ENCODE peak calls at places on chromosomes 5 and 9, in four cellular contexts. N, O, W and K are unnamed samples.

GRCh38 chr5:88244686-88245085 is 24.0 kb downstream of the TMEM161B start:
- DNase-seq in O (no peak), N (no peak), W (peak), K (no peak)

GRCh38 chr9:6920040-6920439 is 162.3 kb downstream of the KDM4C start:
- DNase-seq in N (no peak), W (peak), O (no peak), K (no peak)

GRCh38 chr5:178273665-178274541 is 41.3 kb upstream of the PHYKPL start:
- DNase-seq in O (no peak), N (peak), W (peak), K (no peak)

GRCh38 chr9:13857521-13857920 is 456.4 kb downstream of the NFIB start:
- DNase-seq in W (peak), O (no peak), N (no peak), K (no peak)

GRCh38 chr5:152505442-152506042 is 100.5 kb upstream of the NMUR2 start:
- DNase-seq in W (peak), O (no peak), N (no peak), K (no peak)

GRCh38 chr9:137198748-137199276 is 1.7 kb downstream of the TPRN start:
- DNase-seq in N (no peak), O (no peak), W (no peak), K (no peak)

GRCh38 chr5:8981016-8981415 is 564.9 kb downstream of the SEMA5A start:
- DNase-seq in O (no peak), N (no peak), W (no peak), K (no peak)

GRCh38 chr9:16675131-16675530 is 195.3 kb downstream of the BNC2 start:
- DNase-seq in W (peak), O (no peak), N (no peak), K (no peak)

GRCh38 chr9:78919701-78920100 is 622.8 kb downstream of the PSAT1 start:
- DNase-seq in O (no peak), W (peak), N (no peak), K (no peak)

GRCh38 chr5:43106290-43106638 is 14.4 kb upstream of the ZNF131 start:
- DNase-seq in N (no peak), O (no peak), W (no peak), K (no peak)

GRCh38 chr5:16617272-16617973 is 626 bp upstream of the RETREG1 start:
- DNase-seq in N (no peak), O (peak), W (no peak), K (no peak)

GRCh38 chr5:68304421-68305052 is 89.0 kb downstream of the PIK3R1 start:
- DNase-seq in O (no peak), N (no peak), W (no peak), K (no peak)

GRCh38 chr9:113541019-113541900 is 77.7 kb downstream of the RGS3 start:
- DNase-seq in W (peak), N (no peak), O (peak), K (peak)

GRCh38 chr9:126704157-126704941 is 90.6 kb downstream of the LMX1B start:
- DNase-seq in W (peak), N (peak), O (peak), K (no peak)

DNA sequence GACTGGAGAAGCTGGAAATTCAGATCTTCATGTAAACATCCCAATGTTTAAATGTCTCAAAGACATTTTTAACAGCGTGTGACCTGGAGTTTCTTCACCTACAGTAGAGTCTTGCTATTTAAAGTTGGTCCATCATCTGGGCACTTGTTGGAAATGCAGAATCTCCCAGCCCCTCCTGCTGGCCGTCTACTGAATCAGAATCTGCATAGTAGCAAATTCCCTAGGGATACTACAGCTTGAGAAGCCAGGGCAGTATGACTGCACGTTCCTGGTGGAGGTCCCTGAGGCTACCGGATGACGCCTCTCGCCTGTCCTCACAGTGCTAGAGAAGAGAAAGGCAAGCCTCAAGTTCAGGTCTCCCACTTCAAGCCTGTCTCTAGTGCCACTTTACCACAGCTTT is 15.7 kb downstream of the SAP30L start:
- DNase-seq in W (peak), N (no peak), O (no peak), K (no peak)
- TF ChIP-seq CTCF in W (peak), N (no peak), O (no peak), K (no peak)

GRCh38 chr5:36273809-36274526 is 27.7 kb downstream of the RANBP3L start:
- DNase-seq in O (no peak), N (no peak), W (no peak), K (no peak)
- TF ChIP-seq CTCF in O (no peak), N (no peak), W (no peak), K (no peak)

DNA sequence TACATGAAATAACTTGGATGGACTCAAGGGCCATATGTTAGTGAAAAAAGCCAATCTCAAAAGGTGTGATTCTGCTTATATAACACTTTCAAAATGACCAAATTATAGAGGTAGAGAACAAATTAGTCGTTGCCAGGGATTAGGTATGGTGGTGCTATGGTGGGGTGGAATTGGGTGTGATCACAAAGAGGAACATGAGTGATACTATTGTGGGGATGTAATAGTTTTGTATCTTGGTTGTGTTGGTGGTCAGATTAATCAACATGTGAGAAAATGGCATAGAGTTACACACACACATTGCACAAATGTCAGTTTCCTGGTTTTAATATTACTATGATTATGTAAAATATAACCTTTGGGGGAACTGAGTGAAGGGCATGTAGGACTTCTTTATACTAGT is 31.9 kb downstream of the CAMK4 start:
- DNase-seq in O (no peak), N (no peak), W (no peak), K (no peak)
- TF ChIP-seq CTCF in O (no peak), N (no peak), W (no peak), K (no peak)

DNA sequence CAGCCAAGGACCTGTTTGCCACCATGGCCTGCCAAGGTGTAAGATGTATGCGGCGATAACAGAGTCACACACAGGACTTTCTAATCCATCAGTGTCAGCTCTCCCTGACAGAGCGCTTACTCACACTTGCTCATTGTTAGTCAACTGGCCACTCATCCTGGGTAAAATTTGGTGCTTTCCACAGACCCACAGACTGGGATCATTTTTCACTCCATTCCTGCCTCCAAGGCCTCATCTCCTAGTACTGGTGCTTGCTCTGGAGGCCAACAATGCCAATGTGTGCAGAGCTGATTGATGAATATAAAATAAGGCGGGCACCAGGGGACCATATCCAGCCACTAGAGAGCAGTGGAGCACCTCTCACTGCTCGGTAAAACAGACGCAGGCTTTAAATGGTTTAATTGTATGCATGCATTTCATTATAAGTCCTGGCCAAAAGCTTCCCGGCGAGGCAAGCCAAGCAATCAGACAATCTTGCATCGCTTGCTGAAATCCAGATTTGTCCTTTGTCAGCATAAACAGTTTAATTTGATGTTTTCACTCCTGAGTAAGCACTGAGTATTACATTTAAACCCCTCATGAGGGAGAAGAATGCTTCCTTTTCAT is 22.3 kb downstream of the PSMB7 start:
- DNase-seq in N (no peak), W (peak), O (no peak), K (no peak)
- TF ChIP-seq CTCF in N (no peak), W (peak), O (no peak), K (peak)

DNA sequence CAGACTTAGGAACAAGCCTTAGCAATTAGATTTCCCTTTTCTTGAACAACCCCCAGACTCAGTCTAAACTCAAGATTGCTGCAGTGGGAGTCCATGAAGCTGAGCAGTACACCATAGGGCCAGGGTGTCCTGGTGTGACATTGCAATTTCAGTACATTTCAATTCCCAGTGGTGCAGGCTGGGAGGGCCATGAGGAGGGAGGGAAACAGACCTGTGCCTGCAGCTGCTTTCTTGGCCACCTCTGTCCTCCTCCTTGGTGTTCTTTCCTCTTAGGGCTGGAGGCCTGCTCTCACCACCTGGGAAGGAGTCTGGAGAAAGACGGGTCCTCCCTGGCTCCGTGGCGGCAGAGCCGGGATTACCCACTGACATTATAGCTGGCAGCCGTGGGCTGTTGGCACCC is 186.5 kb downstream of the SLIT3 start:
- DNase-seq in O (no peak), N (no peak), W (no peak), K (no peak)
- TF ChIP-seq CTCF in O (no peak), N (no peak), W (no peak), K (no peak)

DNA sequence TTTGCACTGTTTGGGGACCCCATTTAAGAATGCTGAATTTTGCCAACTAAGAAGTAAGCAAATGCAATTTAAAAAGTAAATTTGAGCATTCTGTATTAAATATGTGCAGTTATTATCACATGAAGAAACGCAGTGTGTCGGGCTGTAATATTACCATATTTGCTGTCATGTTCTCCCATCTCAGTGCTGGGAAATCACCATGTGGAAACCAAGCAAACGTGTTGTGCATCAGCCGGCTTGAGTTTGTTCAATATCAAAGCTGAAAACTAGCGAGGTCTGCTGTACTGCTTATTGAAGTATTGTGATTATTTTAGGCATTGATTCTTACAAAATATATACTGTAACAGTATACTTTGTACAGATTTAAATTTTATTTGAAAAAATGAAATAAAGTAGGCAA is 2.6 kb downstream of the IGIP start:
- DNase-seq in N (no peak), O (no peak), W (no peak), K (no peak)
- TF ChIP-seq CTCF in N (no peak), O (no peak), W (no peak), K (no peak)

GRCh38 chr5:139462582-139463276 is at the start of gene ECSCR:
- DNase-seq in O (peak), N (no peak), W (peak), K (no peak)
- TF ChIP-seq CTCF in O (no peak), N (no peak), W (no peak), K (no peak)

DNA sequence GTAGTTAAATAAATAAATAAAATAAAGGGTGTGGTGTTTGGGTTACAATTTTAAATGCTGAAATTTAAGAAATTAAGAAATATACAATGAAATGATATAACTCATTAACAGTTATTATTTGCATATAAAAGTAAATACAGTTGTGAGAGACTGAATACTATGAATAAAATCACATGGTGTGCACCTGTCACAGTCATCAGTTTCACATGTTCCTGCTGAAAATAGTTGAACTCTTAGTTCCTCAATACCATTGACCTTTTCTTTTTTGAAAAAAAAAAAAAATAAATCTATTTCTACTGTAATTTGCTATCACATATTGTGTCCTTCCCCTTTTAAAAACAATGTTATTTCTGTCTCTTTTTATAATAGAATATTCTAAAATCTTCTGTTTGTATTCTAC is 130.9 kb upstream of the CHD1 start:
- DNase-seq in N (no peak), W (no peak), O (no peak), K (no peak)
- TF ChIP-seq CTCF in N (no peak), W (no peak), O (no peak), K (no peak)